ENCODE peak calls at places on chromosomes 13 and 19, in ten cellular contexts. W is heart right ventricle; A is IMR-90; Q is NCI-H82; E is AG08396; K is activated CD4-positive, alpha-beta T cell treated with anti-CD3 and anti-CD28 coated beads, Interleukin-2, amount 10 ng/mL, durations not matched to agents 7 days and 5 days; V is left lung; O is BJ; L is Calu3; J is NB4. R is an unnamed sample.

GRCh38 chr19:2729943-2730818 is 9.0 kb upstream of the DIRAS1 start:
- DNase-seq in V (no peak), K (no peak), E (no peak), L (no peak), W (no peak), A (no peak), J (no peak), O (no peak), Q (no peak), R (no peak)

GRCh38 chr13:102642475-102642874 is 45.7 kb downstream of the TPP2 start:
- DNase-seq in K (no peak), Q (peak; percentile 17), V (no peak), O (no peak), A (no peak), L (no peak), W (peak; percentile 54), E (no peak), J (no peak), R (peak; percentile 77)

GRCh38 chr13:97067342-97067895 is 73.1 kb upstream of the OXGR1 start:
- DNase-seq in W (no peak), L (no peak), O (no peak), Q (no peak), E (no peak), K (no peak), V (no peak), A (no peak), J (no peak), R (no peak)

GRCh38 chr19:38441660-38442348 is 8.3 kb downstream of the RYR1 start:
- DNase-seq in L (no peak), J (peak; percentile 46), E (no peak), O (no peak), V (no peak), K (no peak), W (no peak), A (no peak), Q (peak; percentile 52), R (no peak)

GRCh38 chr13:98751397-98752110 is 918 bp downstream of the SLC15A1 start:
- DNase-seq in J (no peak), A (peak; percentile 5), Q (peak; percentile 32), O (no peak), V (no peak), E (peak; percentile 64), L (no peak), W (no peak), K (no peak), R (no peak)

GRCh38 chr13:84607614-84608013 is 725.3 kb upstream of the SLITRK1 start:
- DNase-seq in E (peak; percentile 28), O (peak; percentile 55), K (no peak), A (peak; percentile 75), L (no peak), V (no peak), J (no peak), Q (no peak), W (no peak), R (no peak)

GRCh38 chr19:38513762-38514167 is 80.3 kb downstream of the RYR1 start:
- DNase-seq in A (no peak), Q (peak; percentile 23), L (no peak), K (peak; percentile 74), E (no peak), W (no peak), O (no peak), V (no peak), J (no peak), R (no peak)

GRCh38 chr19:4636761-4637160 is 2.6 kb upstream of the TNFAIP8L1 start:
- DNase-seq in O (no peak), V (no peak), Q (peak; percentile 45), L (no peak), K (no peak), E (no peak), A (no peak), J (no peak), W (no peak), R (no peak)

GRCh38 chr13:97274782-97275252 is 52.7 kb downstream of the MBNL2 start:
- DNase-seq in W (no peak), E (no peak), Q (no peak), L (no peak), J (no peak), A (peak; percentile 87), K (no peak), O (peak; percentile 78), V (no peak), R (no peak)

GRCh38 chr19:2337329-2337707 is 8.8 kb downstream of the SPPL2B start:
- DNase-seq in A (peak; percentile 43), Q (peak; percentile 55), V (peak; percentile 77), W (no peak), O (no peak), E (no peak), K (no peak), L (no peak), J (no peak), R (peak; percentile 24)

GRCh38 chr19:40717880-40718773 is 1.2 kb downstream of the ITPKC start:
- DNase-seq in A (peak; percentile 15), J (no peak), E (no peak), V (peak; percentile 83), Q (peak; percentile 71), O (no peak), W (no peak), K (no peak), L (peak; percentile 42), R (no peak)

GRCh38 chr19:34500656-34501120 is 19.1 kb downstream of the WTIP start:
- DNase-seq in V (no peak), J (no peak), Q (no peak), L (no peak), A (no peak), W (no peak), O (no peak), K (no peak), E (no peak), R (peak; percentile 56)

GRCh38 chr19:11560404-11560988 is 1.5 kb upstream of the ELOF1 start:
- DNase-seq in E (peak; percentile 71), L (peak; percentile 59), K (peak; percentile 81), A (peak; percentile 84), J (peak; percentile 91), O (no peak), Q (peak; percentile 91), W (peak; percentile 58), V (no peak), R (peak; percentile 12)

GRCh38 chr19:17686027-17686511 is 2.1 kb downstream of the UNC13A start:
- DNase-seq in J (no peak), K (no peak), L (no peak), V (no peak), A (no peak), O (no peak), W (peak; percentile 41), E (peak; percentile 46), Q (no peak), R (no peak)

GRCh38 chr19:54967611-54968010 is 1.4 kb downstream of the NLRP2 start:
- DNase-seq in A (no peak), K (no peak), L (no peak), O (no peak), E (no peak), J (no peak), W (no peak), Q (no peak), V (no peak), R (no peak)

GRCh38 chr13:37899753-37900152 is 30.2 kb upstream of the TRPC4 start:
- DNase-seq in L (peak; percentile 13), A (no peak), W (no peak), E (no peak), V (no peak), Q (no peak), O (no peak), K (no peak), J (no peak), R (no peak)

GRCh38 chr19:344625-345319 is at the start of gene MIER2:
- DNase-seq in E (peak; percentile 99), Q (peak; percentile 73), J (peak; percentile 71), V (peak; percentile 91), W (peak; percentile 82), K (peak; percentile 87), L (peak; percentile 92), A (peak; percentile 68), O (no peak), R (peak; percentile 84)

GRCh38 chr13:51283361-51283760 is 56.1 kb upstream of the SERPINE3 start:
- DNase-seq in O (no peak), J (no peak), W (no peak), K (no peak), E (no peak), V (no peak), A (no peak), L (no peak), Q (peak; percentile 54), R (no peak)

GRCh38 chr13:87259479-87260083 is 411.6 kb upstream of the SLITRK5 start:
- DNase-seq in K (no peak), O (no peak), L (no peak), A (no peak), Q (peak; percentile 72), E (peak; percentile 3), W (no peak), J (no peak), V (peak; percentile 8), R (no peak)

GRCh38 chr13:43377955-43378354 is 354.6 kb downstream of the DNAJC15 start:
- DNase-seq in W (no peak), K (no peak), O (no peak), Q (no peak), A (peak; percentile 65), J (no peak), E (no peak), L (no peak), V (no peak), R (no peak)

GRCh38 chr13:89903115-89903514 is 1444.4 kb upstream of the MIR17HG start:
- DNase-seq in Q (no peak), L (no peak), V (no peak), K (no peak), W (no peak), A (no peak), O (no peak), J (no peak), E (no peak), R (no peak)

GRCh38 chr19:34151439-34151838 is 20.9 kb upstream of the LSM14A start:
- DNase-seq in E (no peak), J (no peak), Q (no peak), V (no peak), W (no peak), A (no peak), O (no peak), K (no peak), L (no peak), R (no peak)

GRCh38 chr13:81686877-81687276 is 1346.0 kb upstream of the SPRY2 start:
- DNase-seq in W (no peak), V (no peak), E (no peak), L (no peak), K (no peak), J (no peak), O (no peak), Q (peak; percentile 99), A (no peak), R (peak; percentile 92)

GRCh38 chr13:94227255-94227879 is 252.1 kb downstream of the DCT start:
- DNase-seq in J (no peak), W (no peak), O (no peak), V (no peak), Q (no peak), L (no peak), E (no peak), K (no peak), A (no peak), R (no peak)

GRCh38 chr13:46372071-46372470 is 15.0 kb downstream of the RUBCNL start:
- DNase-seq in O (no peak), A (no peak), K (no peak), L (no peak), J (no peak), W (no peak), Q (peak; percentile 73), V (no peak), E (no peak), R (no peak)

R was measured in NCI-H345.